ENCODE peak calls at places on chromosomes 3 and 15, in seven cellular contexts. W is heart right ventricle; R is activated CD4-positive, alpha-beta T cell treated with anti-CD3 and anti-CD28 coated beads for 24 hours; T is activated naive CD4-positive, alpha-beta T cell treated with Interleukin-2 at 50 U/mL for 16 hours; N is CD4-positive, alpha-beta memory T cell; Z is T-helper 1 cell; H is posterior cingulate gyrus. I is an unnamed sample.
A peak's percentile ranks its signal among the peaks of the same experiment; 100 is the strongest.

GRCh38 chr3:14540821-14541385 is 761 bp upstream of the GRIP2 start:
- DNase-seq in R (no peak), T (no peak), H (no peak), N (no peak), W (no peak), Z (no peak), I (no peak)

GRCh38 chr3:184582583-184582982 is 21.0 kb downstream of the EPHB3 start:
- DNase-seq in H (no peak), W (peak; percentile 70), Z (no peak), N (no peak), T (no peak), R (no peak), I (no peak)

GRCh38 chr15:82110144-82110543 is 64.3 kb upstream of the MEX3B start:
- DNase-seq in W (no peak), Z (no peak), N (no peak), H (no peak), R (no peak), T (no peak), I (no peak)

GRCh38 chr3:149472393-149472792 is 2.1 kb upstream of the TM4SF4 start:
- DNase-seq in R (no peak), T (no peak), W (no peak), H (no peak), N (no peak), Z (no peak), I (no peak)

GRCh38 chr3:179227349-179227748 is 23.6 kb downstream of the KCNMB3 start:
- DNase-seq in R (no peak), T (no peak), W (no peak), Z (no peak), N (no peak), H (no peak), I (no peak)

GRCh38 chr15:83955806-83956265 is 279.7 kb upstream of the GOLGA6L4 start:
- DNase-seq in H (no peak), W (no peak), R (no peak), N (no peak), Z (no peak), T (no peak), I (no peak)

GRCh38 chr3:184282941-184283340 is 7.1 kb downstream of the ECE2 start:
- DNase-seq in R (no peak), Z (no peak), W (no peak), H (no peak), T (no peak), N (no peak), I (no peak)

GRCh38 chr3:37974121-37974927 is 16.3 kb upstream of the VILL start:
- DNase-seq in T (peak; percentile 68), W (peak; percentile 67), N (peak; percentile 73), R (peak; percentile 47), Z (peak; percentile 57), H (no peak), I (peak; percentile 73)

GRCh38 chr3:34832865-34833508 is 806.3 kb upstream of the ARPP21 start:
- DNase-seq in R (no peak), H (no peak), N (no peak), Z (no peak), T (no peak), W (no peak), I (no peak)

GRCh38 chr15:92636950-92637481 is 18.6 kb downstream of the FAM174B start:
- DNase-seq in H (no peak), N (no peak), T (no peak), W (peak; percentile 3), Z (no peak), R (no peak), I (no peak)

GRCh38 chr15:63939531-63940130 is 105.9 kb upstream of the HERC1 start:
- DNase-seq in H (no peak), T (no peak), N (peak; percentile 29), W (peak; percentile 74), R (no peak), Z (no peak), I (no peak)

GRCh38 chr3:106877632-106878031 is 499.6 kb upstream of the CCDC54 start:
- DNase-seq in N (no peak), T (no peak), W (no peak), H (no peak), R (no peak), Z (no peak), I (no peak)

GRCh38 chr3:82409842-82410241 is 648.4 kb upstream of the GBE1 start:
- DNase-seq in H (no peak), N (no peak), R (no peak), W (no peak), Z (no peak), T (no peak), I (no peak)

GRCh38 chr15:96093063-96093462 is 237.4 kb upstream of the NR2F2 start:
- DNase-seq in R (no peak), T (no peak), W (no peak), H (no peak), Z (no peak), N (no peak), I (no peak)

GRCh38 chr15:56931674-56932507 is 13.4 kb downstream of the TCF12 start:
- DNase-seq in H (no peak), R (no peak), T (no peak), Z (no peak), W (no peak), N (no peak), I (no peak)

GRCh38 chr15:25501828-25502446 is 63.1 kb upstream of the UBE3A start:
- DNase-seq in T (no peak), W (peak; percentile 12), Z (no peak), R (no peak), H (no peak), N (peak; percentile 23), I (no peak)

GRCh38 chr3:64190517-64191515 is 34.5 kb downstream of the PRICKLE2 start:
- DNase-seq in H (no peak), Z (no peak), W (no peak), T (no peak), N (no peak), R (no peak), I (no peak)

GRCh38 chr15:94631608-94632007 is 400.2 kb downstream of the MCTP2 start:
- DNase-seq in Z (no peak), T (no peak), H (no peak), W (no peak), R (no peak), N (no peak), I (no peak)

GRCh38 chr3:19154693-19155250 is 6.5 kb downstream of the KCNH8 start:
- DNase-seq in W (no peak), N (no peak), R (no peak), T (no peak), Z (no peak), H (no peak), I (no peak)

GRCh38 chr15:87817553-87817952 is 439.0 kb downstream of the NTRK3 start:
- DNase-seq in R (no peak), H (no peak), Z (no peak), W (no peak), T (no peak), N (no peak), I (no peak)

GRCh38 chr15:57769266-57769665 is 62.8 kb downstream of the POLR2M start:
- DNase-seq in W (peak; percentile 79), H (no peak), N (no peak), R (no peak), Z (no peak), T (no peak), I (no peak)

GRCh38 chr3:114362815-114363214 is 69.0 kb downstream of the TIGIT start:
- DNase-seq in N (no peak), W (no peak), H (no peak), T (no peak), Z (no peak), R (no peak), I (no peak)

GRCh38 chr3:2623463-2623862 is 486.7 kb downstream of the IL5RA start:
- DNase-seq in H (no peak), N (no peak), Z (no peak), W (no peak), T (no peak), R (no peak), I (no peak)

GRCh38 chr3:49339593-49339946 is 283 bp downstream of the USP4 start:
- DNase-seq in W (peak; percentile 15), N (no peak), T (peak; percentile 30), R (no peak), H (no peak), Z (no peak), I (no peak)

GRCh38 chr15:65512189-65512588 is 5.3 kb downstream of the DPP8 start:
- DNase-seq in N (no peak), W (no peak), R (no peak), Z (no peak), T (no peak), H (no peak), I (no peak)

GRCh38 chr3:158347966-158348365 is 223.0 kb upstream of the MLF1 start:
- DNase-seq in W (no peak), Z (no peak), R (no peak), T (no peak), H (no peak), N (no peak), I (no peak)

GRCh38 chr3:55416381-55416821 is 70.7 kb downstream of the WNT5A start:
- DNase-seq in Z (no peak), W (no peak), N (no peak), T (no peak), R (no peak), H (no peak), I (no peak)

GRCh38 chr3:124282751-124283643 is 291.1 kb upstream of the ROPN1 start:
- DNase-seq in R (no peak), W (no peak), H (no peak), Z (no peak), N (no peak), T (no peak), I (no peak)

GRCh38 chr15:68653031-68653635 is 74.3 kb downstream of the CORO2B start:
- DNase-seq in N (no peak), T (no peak), W (no peak), Z (no peak), R (no peak), H (no peak), I (no peak)

GRCh38 chr3:25962255-25962654 is 172.4 kb downstream of the OXSM start:
- DNase-seq in R (no peak), N (no peak), Z (no peak), T (no peak), H (no peak), W (no peak), I (no peak)

GRCh38 chr3:143507735-143508580 is 340.3 kb downstream of the SLC9A9 start:
- DNase-seq in T (no peak), W (no peak), N (no peak), R (no peak), Z (no peak), H (no peak), I (no peak)

GRCh38 chr3:192130534-192131132 is 596.7 kb downstream of the FGF12 start:
- DNase-seq in Z (no peak), H (peak; percentile 16), W (peak; percentile 34), R (no peak), T (no peak), N (no peak), I (no peak)

GRCh38 chr3:135865085-135865484 is 100.4 kb upstream of the PPP2R3A start:
- DNase-seq in R (no peak), T (no peak), N (no peak), H (no peak), W (no peak), Z (no peak), I (no peak)

GRCh38 chr15:64931381-64931780 is 19.7 kb downstream of the ANKDD1A start:
- DNase-seq in W (no peak), T (no peak), H (no peak), Z (no peak), R (no peak), N (no peak), I (no peak)

GRCh38 chr3:169964176-169964575 is 2.4 kb upstream of the SEC62 start:
- DNase-seq in R (no peak), W (no peak), H (no peak), Z (no peak), T (no peak), N (no peak), I (no peak)

GRCh38 chr3:12556723-12557471 is at the start of gene MKRN2:
- DNase-seq in W (peak; percentile 84), Z (peak; percentile 67), T (peak; percentile 85), N (peak; percentile 87), R (peak; percentile 72), H (peak; percentile 82), I (peak; percentile 71)

GRCh38 chr3:56468184-56469106 is at the start of gene ERC2:
- DNase-seq in T (no peak), W (peak; percentile 25), Z (no peak), N (no peak), H (peak; percentile 44), R (no peak), I (no peak)

I was measured in T-cell.